ENCODE peak calls at places on chromosomes 6 and 20, in seven cellular contexts. F, Y, R, L, G, J and E are unnamed samples.

GRCh38 chr20:53129557-53129956 is 157.4 kb downstream of the TSHZ2 start:
- DNase-seq in L (no peak), G (no peak), J (no peak), Y (no peak), F (no peak), R (no peak), E (no peak)

GRCh38 chr6:45892196-45892595 is 123.5 kb downstream of the CLIC5 start:
- DNase-seq in Y (no peak), G (no peak), R (no peak), J (no peak), F (no peak), L (no peak), E (no peak)

GRCh38 chr20:63124092-63124781 is 91.7 kb downstream of the YTHDF1 start:
- DNase-seq in J (no peak), R (no peak), F (no peak), Y (no peak), L (no peak), G (peak; percentile 77), E (no peak)

GRCh38 chr20:13771853-13772453 is 12.8 kb downstream of the ESF1 start:
- DNase-seq in Y (no peak), J (no peak), R (no peak), F (no peak), L (peak; percentile 40), G (peak; percentile 32), E (peak; percentile 5)

GRCh38 chr20:504632-505075 is 38.9 kb downstream of the CSNK2A1 start:
- DNase-seq in Y (no peak), R (no peak), G (no peak), F (no peak), L (no peak), J (no peak), E (no peak)

GRCh38 chr6:146420255-146420654 is 123.4 kb upstream of the RAB32 start:
- DNase-seq in G (no peak), R (no peak), L (no peak), F (no peak), Y (no peak), J (no peak), E (no peak)

GRCh38 chr6:153231048-153231635 is 100.1 kb upstream of the RGS17 start:
- DNase-seq in R (no peak), L (peak; percentile 26), G (peak; percentile 34), Y (peak; percentile 66), J (no peak), F (no peak), E (no peak)

GRCh38 chr20:440636-441035 is 21.7 kb downstream of the TBC1D20 start:
- DNase-seq in F (no peak), G (no peak), Y (peak; percentile 28), R (no peak), L (no peak), J (no peak), E (no peak)

GRCh38 chr20:53643031-53643832 is 49.6 kb upstream of the ZNF217 start:
- DNase-seq in L (no peak), Y (peak; percentile 77), R (no peak), G (peak; percentile 84), F (peak; percentile 55), J (no peak), E (peak; percentile 59)

GRCh38 chr6:34673079-34673478 is 23.5 kb downstream of the ILRUN start:
- DNase-seq in G (no peak), L (no peak), F (no peak), Y (no peak), J (no peak), R (no peak), E (no peak)

GRCh38 chr6:40528051-40528450 is 59.1 kb downstream of the LRFN2 start:
- DNase-seq in G (no peak), J (no peak), F (peak; percentile 91), L (no peak), R (no peak), Y (no peak), E (no peak)

GRCh38 chr20:47189060-47189459 is 167.4 kb downstream of the ZMYND8 start:
- DNase-seq in L (no peak), Y (no peak), J (no peak), G (peak; percentile 67), F (no peak), R (no peak), E (no peak)

GRCh38 chr20:37521091-37521771 is at the start of gene NNAT:
- DNase-seq in G (no peak), J (no peak), L (no peak), Y (no peak), R (no peak), F (no peak), E (no peak)

GRCh38 chr20:53570446-53571276 is 23.0 kb downstream of the ZNF217 start:
- DNase-seq in Y (no peak), J (no peak), F (peak; percentile 19), L (no peak), G (no peak), R (no peak), E (no peak)